ENCODE peak calls at places on chromosome 15, in four cellular contexts. One of them, this sample, is unnamed.

GRCh38 chr15:87734571-87735373 is 521.8 kb downstream of the NTRK3 start:
- DNase-seq in IMR-90: no peak
- DNase-seq in H1: no peak
- DNase-seq in neuronal stem cell: no peak
- DNase-seq in this sample: no peak

GRCh38 chr15:82303956-82304640 is 41.5 kb downstream of the SAXO2 start:
- DNase-seq in IMR-90: no peak
- DNase-seq in H1: no peak
- DNase-seq in neuronal stem cell: no peak
- DNase-seq in this sample: no peak

GRCh38 chr15:43975326-43975725 is 148.5 kb downstream of the WDR76 start:
- DNase-seq in IMR-90: no peak
- DNase-seq in H1: no peak
- DNase-seq in neuronal stem cell: no peak
- DNase-seq in this sample: no peak

GRCh38 chr15:41511331-41512077 is 2.1 kb downstream of the LTK start:
- DNase-seq in IMR-90: no peak
- DNase-seq in H1: no peak
- DNase-seq in neuronal stem cell: no peak
- DNase-seq in this sample: peak; percentile 52

GRCh38 chr15:95558131-95558530 is 772.4 kb upstream of the NR2F2 start:
- DNase-seq in IMR-90: peak; percentile 39
- DNase-seq in H1: no peak
- DNase-seq in neuronal stem cell: no peak
- DNase-seq in this sample: no peak

GRCh38 chr15:81929557-81929956 is 116.3 kb downstream of the MEX3B start:
- DNase-seq in IMR-90: peak; percentile 43
- DNase-seq in H1: no peak
- DNase-seq in neuronal stem cell: no peak
- DNase-seq in this sample: no peak

GRCh38 chr15:42832577-42832976 is 88.0 kb downstream of the TTBK2 start:
- DNase-seq in IMR-90: peak; percentile 88
- DNase-seq in H1: no peak
- DNase-seq in neuronal stem cell: no peak
- DNase-seq in this sample: no peak

GRCh38 chr15:85406916-85407315 is 26.5 kb downstream of the AKAP13 start:
- DNase-seq in IMR-90: peak; percentile 45
- DNase-seq in H1: no peak
- DNase-seq in neuronal stem cell: no peak
- DNase-seq in this sample: no peak

GRCh38 chr15:38690737-38691332 is 126.2 kb upstream of the RASGRP1 start:
- DNase-seq in IMR-90: peak; percentile 75
- DNase-seq in H1: peak; percentile 46
- DNase-seq in neuronal stem cell: peak; percentile 85
- DNase-seq in this sample: peak; percentile 75

GRCh38 chr15:81336568-81336967 is 12.6 kb upstream of the STARD5 start:
- DNase-seq in IMR-90: peak; percentile 44
- DNase-seq in H1: no peak
- DNase-seq in neuronal stem cell: no peak
- DNase-seq in this sample: no peak

GRCh38 chr15:40439461-40440299 is 1.1 kb upstream of the BAHD1 start:
- DNase-seq in IMR-90: peak; percentile 26
- DNase-seq in H1: peak; percentile 68
- DNase-seq in neuronal stem cell: no peak
- DNase-seq in this sample: peak; percentile 87

GRCh38 chr15:64892850-64893403 is 18.8 kb upstream of the ANKDD1A start:
- DNase-seq in IMR-90: no peak
- DNase-seq in H1: no peak
- DNase-seq in neuronal stem cell: no peak
- DNase-seq in this sample: peak; percentile 21

GRCh38 chr15:95304116-95304873 is 1026.2 kb upstream of the NR2F2 start:
- DNase-seq in IMR-90: peak; percentile 92
- DNase-seq in H1: no peak
- DNase-seq in neuronal stem cell: no peak
- DNase-seq in this sample: no peak

GRCh38 chr15:86355798-86356197 is 276.1 kb downstream of the AGBL1 start:
- DNase-seq in IMR-90: no peak
- DNase-seq in H1: no peak
- DNase-seq in neuronal stem cell: peak; percentile 3
- DNase-seq in this sample: no peak

GRCh38 chr15:94297543-94297942 is 66.2 kb downstream of the MCTP2 start:
- DNase-seq in IMR-90: no peak
- DNase-seq in H1: no peak
- DNase-seq in neuronal stem cell: no peak
- DNase-seq in this sample: no peak

GRCh38 chr15:40091861-40092415 is 16.7 kb downstream of the BMF start:
- DNase-seq in IMR-90: no peak
- DNase-seq in H1: no peak
- DNase-seq in neuronal stem cell: no peak
- DNase-seq in this sample: no peak

GRCh38 chr15:62957130-62957529 is 85.4 kb upstream of the TPM1 start:
- DNase-seq in IMR-90: peak; percentile 29
- DNase-seq in H1: no peak
- DNase-seq in neuronal stem cell: no peak
- DNase-seq in this sample: no peak

GRCh38 chr15:84631706-84632272 is 22.3 kb downstream of the WDR73 start:
- DNase-seq in IMR-90: peak; percentile 14
- DNase-seq in H1: no peak
- DNase-seq in neuronal stem cell: no peak
- DNase-seq in this sample: no peak

GRCh38 chr15:99486371-99487336 is 79.1 kb upstream of the MEF2A start:
- DNase-seq in IMR-90: peak; percentile 60
- DNase-seq in H1: no peak
- DNase-seq in neuronal stem cell: peak; percentile 15
- DNase-seq in this sample: peak; percentile 51

GRCh38 chr15:63054985-63055384 is 12.4 kb downstream of the TPM1 start:
- DNase-seq in IMR-90: no peak
- DNase-seq in H1: no peak
- DNase-seq in neuronal stem cell: no peak
- DNase-seq in this sample: no peak

GRCh38 chr15:30978328-30978727 is 13.1 kb downstream of the MTMR10 start:
- DNase-seq in IMR-90: no peak
- DNase-seq in H1: no peak
- DNase-seq in neuronal stem cell: no peak
- DNase-seq in this sample: no peak

GRCh38 chr15:84598250-84598649 is 2.6 kb upstream of the ZSCAN2 start:
- DNase-seq in IMR-90: peak; percentile 24
- DNase-seq in H1: no peak
- DNase-seq in neuronal stem cell: no peak
- DNase-seq in this sample: no peak

GRCh38 chr15:53836618-53837017 is 77.2 kb upstream of the WDR72 start:
- DNase-seq in IMR-90: no peak
- DNase-seq in H1: no peak
- DNase-seq in neuronal stem cell: no peak
- DNase-seq in this sample: no peak

GRCh38 chr15:47870300-47870955 is 153.1 kb downstream of the SEMA6D start:
- DNase-seq in IMR-90: no peak
- DNase-seq in H1: no peak
- DNase-seq in neuronal stem cell: no peak
- DNase-seq in this sample: no peak

GRCh38 chr15:90955911-90956310 is 1.2 kb downstream of the RCCD1 start:
- DNase-seq in IMR-90: no peak
- DNase-seq in H1: no peak
- DNase-seq in neuronal stem cell: no peak
- DNase-seq in this sample: no peak

GRCh38 chr15:40360015-40360414 is 2.0 kb downstream of the DISP2 start:
- DNase-seq in IMR-90: no peak
- DNase-seq in H1: no peak
- DNase-seq in neuronal stem cell: no peak
- DNase-seq in this sample: no peak

GRCh38 chr15:29124581-29125381 is 144.8 kb downstream of the NSMCE3 start:
- DNase-seq in IMR-90: peak; percentile 12
- DNase-seq in H1: no peak
- DNase-seq in neuronal stem cell: no peak
- DNase-seq in this sample: no peak

DNA sequence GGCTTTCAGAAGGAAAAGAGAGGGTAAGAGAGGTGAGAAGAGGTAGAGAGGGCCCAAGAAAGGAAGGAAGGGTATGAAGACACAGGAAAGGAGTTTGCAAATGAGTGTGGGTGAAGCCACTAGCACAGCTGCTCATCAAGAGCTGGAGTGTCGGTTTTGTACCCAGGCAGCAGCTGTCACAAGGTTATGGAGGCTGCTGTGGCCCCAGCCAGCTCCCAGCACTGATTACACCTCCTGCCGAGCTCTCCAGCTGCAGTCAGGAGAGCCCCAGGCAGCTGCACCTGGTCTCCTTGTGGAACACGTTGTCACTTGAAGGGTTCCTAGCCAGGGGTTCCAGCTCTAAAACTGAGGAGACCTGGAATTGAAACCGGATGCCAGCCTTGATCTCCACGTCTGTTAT is 60.4 kb upstream of the CHD2 start:
- DNase-seq in IMR-90: no peak
- DNase-seq in H1: no peak
- DNase-seq in neuronal stem cell: no peak
- DNase-seq in this sample: no peak
- H2BK5ac ChIP-seq in IMR-90: no peak overlapping the region
- H2BK5ac ChIP-seq in H1: no peak overlapping the region
- H2BK5ac ChIP-seq in neuronal stem cell: no peak overlapping the region
- H2BK5ac ChIP-seq in this sample: no peak overlapping the region

GRCh38 chr15:58460108-58460507 is 28.3 kb downstream of the LIPC start:
- DNase-seq in IMR-90: peak; percentile 22
- DNase-seq in H1: no peak
- DNase-seq in neuronal stem cell: no peak
- DNase-seq in this sample: no peak

GRCh38 chr15:58459045-58459444 is 27.3 kb downstream of the LIPC start:
- DNase-seq in IMR-90: no peak
- DNase-seq in H1: no peak
- DNase-seq in neuronal stem cell: no peak
- DNase-seq in this sample: no peak

GRCh38 chr15:58458076-58458475 is 26.3 kb downstream of the LIPC start:
- DNase-seq in IMR-90: no peak
- DNase-seq in H1: no peak
- DNase-seq in neuronal stem cell: no peak
- DNase-seq in this sample: no peak

GRCh38 chr15:58460872-58461271 is 29.1 kb downstream of the LIPC start:
- DNase-seq in IMR-90: no peak
- DNase-seq in H1: no peak
- DNase-seq in neuronal stem cell: no peak
- DNase-seq in this sample: no peak

GRCh38 chr15:58459562-58459961 is 27.8 kb downstream of the LIPC start:
- DNase-seq in IMR-90: no peak
- DNase-seq in H1: no peak
- DNase-seq in neuronal stem cell: no peak
- DNase-seq in this sample: no peak
- H3K14ac ChIP-seq in IMR-90: peak overlapping the region; percentile 33
- H3K14ac ChIP-seq in H1: no peak overlapping the region
- H3K14ac ChIP-seq in neuronal stem cell: no peak overlapping the region
- H3K14ac ChIP-seq in this sample: no peak overlapping the region

GRCh38 chr15:69158201-69158842 is 2.1 kb upstream of the GLCE start:
- DNase-seq in IMR-90: no peak
- DNase-seq in H1: no peak
- DNase-seq in neuronal stem cell: no peak
- DNase-seq in this sample: no peak

GRCh38 chr15:69160141-69160975 is at the start of gene GLCE:
- DNase-seq in IMR-90: peak; percentile 95
- DNase-seq in H1: peak; percentile 91
- DNase-seq in neuronal stem cell: peak; percentile 95
- DNase-seq in this sample: peak; percentile 98

GRCh38 chr15:69158843-69159240 is 1.6 kb upstream of the GLCE start:
- DNase-seq in IMR-90: no peak
- DNase-seq in H1: no peak
- DNase-seq in neuronal stem cell: no peak
- DNase-seq in this sample: no peak

GRCh38 chr15:69160976-69161877 is 792 bp downstream of the GLCE start:
- DNase-seq in IMR-90: peak; percentile 16
- DNase-seq in H1: no peak
- DNase-seq in neuronal stem cell: peak; percentile 35
- DNase-seq in this sample: peak; percentile 45

DNA sequence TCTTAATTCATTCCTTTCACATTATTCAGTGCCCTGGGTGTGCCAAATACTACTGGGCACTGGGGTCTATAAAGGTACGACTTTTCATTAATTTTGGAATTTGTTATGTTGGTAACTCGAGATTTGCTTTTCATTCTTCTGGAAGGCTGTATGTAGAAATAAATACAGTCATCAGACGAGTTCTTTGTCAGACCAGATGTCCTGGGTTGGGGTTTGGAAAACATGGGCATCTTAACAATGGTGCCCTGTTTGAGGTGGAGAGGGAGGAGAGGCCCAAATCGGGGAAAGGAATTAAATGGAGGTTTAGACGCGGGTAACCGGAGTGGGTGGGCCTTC is 662 bp upstream of the GLCE start:
- DNase-seq in IMR-90: no peak
- DNase-seq in H1: no peak
- DNase-seq in neuronal stem cell: no peak
- DNase-seq in this sample: no peak
- H2BK15ac ChIP-seq in IMR-90: peak overlapping the region; percentile 73
- H2BK15ac ChIP-seq in H1: no peak overlapping the region
- H2BK15ac ChIP-seq in neuronal stem cell: no peak overlapping the region
- H2BK15ac ChIP-seq in this sample: no peak overlapping the region

GRCh38 chr15:25437751-25438600 is 848 bp downstream of the UBE3A start:
- DNase-seq in IMR-90: peak; percentile 40
- DNase-seq in H1: no peak
- DNase-seq in neuronal stem cell: peak; percentile 74
- DNase-seq in this sample: peak; percentile 61

GRCh38 chr15:25438601-25439455 is at the start of gene UBE3A:
- DNase-seq in IMR-90: peak; percentile 91
- DNase-seq in H1: peak; percentile 75
- DNase-seq in neuronal stem cell: peak; percentile 90
- DNase-seq in this sample: peak; percentile 90

GRCh38 chr15:25441111-25441510 is 2.3 kb upstream of the UBE3A start:
- DNase-seq in IMR-90: no peak
- DNase-seq in H1: no peak
- DNase-seq in neuronal stem cell: no peak
- DNase-seq in this sample: no peak

GRCh38 chr15:25436707-25437106 is 2.1 kb downstream of the UBE3A start:
- DNase-seq in IMR-90: no peak
- DNase-seq in H1: no peak
- DNase-seq in neuronal stem cell: no peak
- DNase-seq in this sample: no peak

DNA sequence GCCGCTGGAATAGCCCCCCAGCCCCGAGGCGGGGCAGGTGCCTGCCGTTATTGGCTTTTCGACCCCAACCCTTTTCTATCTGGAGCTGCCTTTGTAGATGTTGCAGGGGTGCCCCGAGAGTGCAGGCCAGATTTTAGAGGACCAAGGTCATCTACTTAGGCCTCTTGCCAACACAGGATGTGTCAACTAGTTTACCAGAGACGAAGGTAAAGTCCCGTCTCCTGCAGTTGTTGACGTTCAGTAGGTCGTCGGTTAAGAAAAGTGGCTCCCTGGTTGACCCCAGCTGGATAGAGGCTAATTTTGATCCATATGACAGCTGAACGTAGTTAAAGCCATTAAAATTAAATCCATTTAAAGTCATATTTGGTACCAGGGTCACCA is 622 bp upstream of the UBE3A start:
- DNase-seq in IMR-90: peak; percentile 10
- DNase-seq in H1: no peak
- DNase-seq in neuronal stem cell: peak; percentile 2
- DNase-seq in this sample: no peak
- H2BK5ac ChIP-seq in IMR-90: peak overlapping the region; percentile 67
- H2BK5ac ChIP-seq in H1: peak overlapping the region; percentile 67
- H2BK5ac ChIP-seq in neuronal stem cell: peak overlapping the region; percentile 94
- H2BK5ac ChIP-seq in this sample: peak overlapping the region; percentile 80

GRCh38 chr15:32700501-32701150 is 17.2 kb upstream of the GREM1 start:
- DNase-seq in IMR-90: no peak
- DNase-seq in H1: no peak
- DNase-seq in neuronal stem cell: no peak
- DNase-seq in this sample: no peak
- H3K14ac ChIP-seq in IMR-90: no peak overlapping the region
- H3K14ac ChIP-seq in H1: no peak overlapping the region
- H3K14ac ChIP-seq in neuronal stem cell: no peak overlapping the region
- H3K14ac ChIP-seq in this sample: no peak overlapping the region